ENCODE peak calls at places on chromosomes 3 and 15, in five cellular contexts. One of them, this sample, is unnamed.

GRCh38 chr15:90419738-90420487 is 31.9 kb downstream of the IQGAP1 start:
- DNase-seq in neural crest cell: no peak
- DNase-seq in HuH-7: no peak
- DNase-seq in kidney glomerular epithelial cell: peak
- DNase-seq in GM12865: peak
- DNase-seq in this sample: no peak

GRCh38 chr15:85752591-85752990 is 42.1 kb downstream of the KLHL25 start:
- DNase-seq in neural crest cell: no peak
- DNase-seq in HuH-7: no peak
- DNase-seq in kidney glomerular epithelial cell: peak
- DNase-seq in GM12865: no peak
- DNase-seq in this sample: peak

GRCh38 chr3:129182390-129183180 is 1.1 kb downstream of the CNBP start:
- DNase-seq in neural crest cell: no peak
- DNase-seq in HuH-7: no peak
- DNase-seq in kidney glomerular epithelial cell: peak
- DNase-seq in GM12865: peak
- DNase-seq in this sample: no peak

GRCh38 chr15:72155021-72155621 is 36.9 kb downstream of the SENP8 start:
- DNase-seq in neural crest cell: no peak
- DNase-seq in HuH-7: no peak
- DNase-seq in kidney glomerular epithelial cell: peak
- DNase-seq in GM12865: no peak
- DNase-seq in this sample: peak

GRCh38 chr3:43632269-43632733 is 10.5 kb upstream of the ANO10 start:
- DNase-seq in neural crest cell: no peak
- DNase-seq in HuH-7: no peak
- DNase-seq in kidney glomerular epithelial cell: peak
- DNase-seq in GM12865: no peak
- DNase-seq in this sample: no peak

GRCh38 chr3:133988631-133989161 is 41.0 kb downstream of the SLCO2A1 start:
- DNase-seq in neural crest cell: no peak
- DNase-seq in HuH-7: no peak
- DNase-seq in kidney glomerular epithelial cell: no peak
- DNase-seq in GM12865: no peak
- DNase-seq in this sample: no peak

GRCh38 chr3:42613462-42613861 is 13.0 kb downstream of the NKTR start:
- DNase-seq in neural crest cell: no peak
- DNase-seq in HuH-7: no peak
- DNase-seq in kidney glomerular epithelial cell: no peak
- DNase-seq in GM12865: no peak
- DNase-seq in this sample: no peak

GRCh38 chr3:161649900-161650484 is 153.4 kb downstream of the OTOL1 start:
- DNase-seq in neural crest cell: no peak
- DNase-seq in HuH-7: no peak
- DNase-seq in kidney glomerular epithelial cell: no peak
- DNase-seq in GM12865: no peak
- DNase-seq in this sample: no peak

GRCh38 chr3:128266453-128266852 is 113.2 kb downstream of the EEFSEC start:
- DNase-seq in neural crest cell: no peak
- DNase-seq in HuH-7: no peak
- DNase-seq in kidney glomerular epithelial cell: no peak
- DNase-seq in GM12865: no peak
- DNase-seq in this sample: peak

GRCh38 chr15:84715442-84716035 is 400 bp downstream of the SEC11A start:
- DNase-seq in neural crest cell: peak
- DNase-seq in HuH-7: no peak
- DNase-seq in kidney glomerular epithelial cell: peak
- DNase-seq in GM12865: peak
- DNase-seq in this sample: peak

GRCh38 chr3:145898487-145898886 is 262.5 kb downstream of the PLOD2 start:
- DNase-seq in neural crest cell: no peak
- DNase-seq in HuH-7: no peak
- DNase-seq in kidney glomerular epithelial cell: no peak
- DNase-seq in GM12865: no peak
- DNase-seq in this sample: no peak

GRCh38 chr3:170128977-170129431 is 52.5 kb downstream of the PHC3 start:
- DNase-seq in neural crest cell: no peak
- DNase-seq in HuH-7: peak
- DNase-seq in kidney glomerular epithelial cell: no peak
- DNase-seq in GM12865: peak
- DNase-seq in this sample: no peak

GRCh38 chr3:167644611-167645010 is 9.1 kb downstream of the WDR49 start:
- DNase-seq in neural crest cell: no peak
- DNase-seq in HuH-7: no peak
- DNase-seq in kidney glomerular epithelial cell: no peak
- DNase-seq in GM12865: no peak
- DNase-seq in this sample: no peak

GRCh38 chr3:197333901-197334639 is 35.7 kb upstream of the DLG1 start:
- DNase-seq in neural crest cell: no peak
- DNase-seq in HuH-7: no peak
- DNase-seq in kidney glomerular epithelial cell: no peak
- DNase-seq in GM12865: no peak
- DNase-seq in this sample: peak